ENCODE peak calls at places on chromosome 2, in five cellular contexts. O, L, T, N and G are unnamed samples.

GRCh38 chr2:8729939-8730338 is 48.1 kb downstream of the ID2 start:
- DNase-seq in O (no peak), L (no peak), T (peak), N (no peak), G (peak)

GRCh38 chr2:67159929-67160328 is 237.2 kb upstream of the ETAA1 start:
- DNase-seq in O (no peak), L (no peak), T (no peak), N (no peak), G (peak)

GRCh38 chr2:220779918-220780317 is 792.2 kb downstream of the EPHA4 start:
- DNase-seq in O (peak), L (no peak), T (peak), N (no peak), G (peak)

GRCh38 chr2:222802502-222803196 is 58.2 kb upstream of the ACSL3 start:
- DNase-seq in O (no peak), L (no peak), T (no peak), N (no peak), G (no peak)

GRCh38 chr2:234363011-234363487 is 133.8 kb downstream of the ARL4C start:
- DNase-seq in O (peak), L (no peak), T (no peak), N (no peak), G (peak)

GRCh38 chr2:181164699-181165098 is 184.3 kb downstream of the UBE2E3 start:
- DNase-seq in O (no peak), L (no peak), T (no peak), N (no peak), G (no peak)

GRCh38 chr2:231332872-231333500 is 62.5 kb upstream of the B3GNT7 start:
- DNase-seq in O (no peak), L (no peak), T (no peak), N (no peak), G (peak)

GRCh38 chr2:115491394-115491793 is 1049.0 kb downstream of the DPP10 start:
- DNase-seq in O (no peak), L (no peak), T (no peak), N (no peak), G (no peak)

GRCh38 chr2:135064149-135064548 is 12.1 kb downstream of the RAB3GAP1 start:
- DNase-seq in O (no peak), L (no peak), T (no peak), N (no peak), G (no peak)

GRCh38 chr2:215002500-215002899 is 135.9 kb downstream of the ABCA12 start:
- DNase-seq in O (peak), L (no peak), T (peak), N (no peak), G (peak)

GRCh38 chr2:8994386-8994785 is 9.1 kb downstream of the MBOAT2 start:
- DNase-seq in O (peak), L (no peak), T (no peak), N (no peak), G (no peak)

GRCh38 chr2:193502363-193503035 is 1307.8 kb upstream of the TMEFF2 start:
- DNase-seq in O (no peak), L (no peak), T (no peak), N (no peak), G (no peak)

GRCh38 chr2:120224735-120225548 is 1.7 kb upstream of the TMEM185B start:
- DNase-seq in O (no peak), L (no peak), T (no peak), N (no peak), G (no peak)

GRCh38 chr2:23801396-23801795 is 125.5 kb downstream of the ATAD2B start:
- DNase-seq in O (peak), L (no peak), T (peak), N (no peak), G (peak)

GRCh38 chr2:129318581-129319421 is 660.7 kb upstream of the RAB6C start:
- DNase-seq in O (no peak), L (no peak), T (no peak), N (no peak), G (no peak)

GRCh38 chr2:69830045-69830905 is 815 bp downstream of the GMCL1 start:
- DNase-seq in O (peak), L (no peak), T (peak), N (peak), G (peak)

GRCh38 chr2:232229917-232230310 is 148.6 kb upstream of the ALPP start:
- DNase-seq in O (no peak), L (no peak), T (peak), N (no peak), G (peak)

GRCh38 chr2:233822781-233823730 is 31.3 kb downstream of the HJURP start:
- DNase-seq in O (peak), L (no peak), T (no peak), N (no peak), G (no peak)

GRCh38 chr2:44163782-44164181 is 4.9 kb upstream of the PPM1B start:
- DNase-seq in O (no peak), L (no peak), T (no peak), N (no peak), G (no peak)

GRCh38 chr2:39435974-39436591 is 1.0 kb downstream of the MAP4K3 start:
- DNase-seq in O (peak), L (no peak), T (peak), N (no peak), G (peak)

GRCh38 chr2:234203135-234203984 is 152.9 kb downstream of the SPP2 start:
- DNase-seq in O (peak), L (no peak), T (peak), N (no peak), G (peak)

GRCh38 chr2:10269711-10270610 is 32.7 kb upstream of the HPCAL1 start:
- DNase-seq in O (no peak), L (no peak), T (no peak), N (no peak), G (no peak)

GRCh38 chr2:236892721-236893120 is 193.0 kb upstream of the COPS8 start:
- DNase-seq in O (no peak), L (no peak), T (no peak), N (no peak), G (no peak)

GRCh38 chr2:6309415-6310185 is 556.1 kb downstream of the CMPK2 start:
- DNase-seq in O (no peak), L (no peak), T (no peak), N (no peak), G (no peak)

GRCh38 chr2:108316881-108317258 is 28.2 kb downstream of the SULT1C2 start:
- DNase-seq in O (no peak), L (no peak), T (peak), N (no peak), G (no peak)

GRCh38 chr2:136767030-136767429 is 1.7 kb downstream of the THSD7B start:
- DNase-seq in O (no peak), L (no peak), T (no peak), N (no peak), G (no peak)

GRCh38 chr2:136765256-136765735 is at the start of gene THSD7B:
- DNase-seq in O (no peak), L (no peak), T (no peak), N (no peak), G (no peak)

GRCh38 chr2:136764397-136765255 is 719 bp upstream of the THSD7B start:
- DNase-seq in O (no peak), L (no peak), T (no peak), N (no peak), G (no peak)

GRCh38 chr2:136765736-136766323 is 485 bp downstream of the THSD7B start:
- DNase-seq in O (no peak), L (no peak), T (no peak), N (no peak), G (no peak)

DNA sequence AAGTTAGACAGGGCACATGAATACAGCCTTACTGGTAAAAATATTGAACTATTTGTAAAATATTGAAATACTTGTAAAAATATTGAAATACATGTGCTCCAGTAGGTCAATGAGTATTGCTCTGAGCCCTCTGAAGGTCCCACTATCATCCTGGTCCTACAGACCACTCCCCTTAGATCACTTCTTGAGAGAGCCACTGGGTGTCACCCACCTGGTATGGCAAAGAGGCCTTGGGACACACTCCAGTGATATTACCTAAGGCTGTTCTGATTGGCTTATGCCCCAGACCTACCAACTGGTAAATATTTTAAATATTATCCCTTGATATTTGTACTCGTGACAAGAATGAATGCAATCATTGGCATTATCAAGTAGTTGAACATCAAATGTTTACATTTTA is 5.0 kb downstream of the THSD7B start:
- DNase-seq in O (no peak), L (no peak), T (no peak), N (no peak), G (no peak)
- TF ChIP-seq CTCF in O (no peak), L (no peak), T (no peak), N (no peak), G (no peak)

DNA sequence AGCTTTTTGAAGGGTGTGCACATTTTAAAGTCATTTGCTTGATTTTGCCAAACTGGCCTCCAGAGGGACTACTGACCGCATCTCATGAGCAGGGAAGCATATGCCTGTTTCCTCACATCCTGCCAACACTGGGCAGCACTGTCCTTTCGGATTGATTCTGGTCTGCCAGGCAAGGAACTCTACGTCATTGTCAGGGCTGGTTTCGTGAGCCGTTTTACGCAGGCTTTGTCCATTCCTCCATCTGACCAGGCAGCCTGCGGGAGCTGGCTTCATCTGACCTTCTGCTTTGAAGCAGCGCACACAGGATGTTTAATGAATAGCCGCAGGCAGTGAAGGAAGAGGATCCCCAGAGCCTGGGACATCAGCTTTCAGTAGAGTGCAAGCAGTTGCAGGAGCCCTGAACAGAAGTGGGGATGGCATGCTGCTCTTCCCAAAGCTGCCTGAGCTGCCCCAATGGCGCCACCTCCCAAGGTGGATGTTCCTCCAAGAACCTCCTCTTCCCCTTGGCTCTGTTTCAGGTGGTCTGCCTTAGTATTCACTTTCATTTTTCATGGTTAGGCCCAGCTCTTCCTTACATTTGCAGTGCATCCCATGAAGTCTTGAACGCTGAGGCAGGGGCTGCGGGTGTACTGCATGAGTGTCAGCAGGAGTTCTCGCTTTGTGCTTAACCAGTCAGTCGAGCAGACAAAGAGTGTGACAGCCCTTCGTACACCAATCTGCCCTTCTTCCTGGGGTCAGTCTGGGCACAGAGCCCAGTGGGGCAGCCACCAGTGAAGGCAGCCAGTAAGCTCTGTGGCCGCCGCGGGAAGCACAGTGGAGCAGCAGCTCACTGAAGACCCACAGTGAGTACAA is 46.5 kb upstream of the SEMA4C start:
- DNase-seq in O (peak), L (no peak), T (no peak), N (no peak), G (no peak)
- TF ChIP-seq CTCF in O (no peak), L (no peak), T (no peak), N (no peak), G (no peak)

GRCh38 chr2:22110244-22110651 is 986.5 kb downstream of the TDRD15 start:
- DNase-seq in O (no peak), L (no peak), T (no peak), N (no peak), G (no peak)
- TF ChIP-seq CTCF in O (no peak), L (no peak), T (peak), N (no peak), G (no peak)

DNA sequence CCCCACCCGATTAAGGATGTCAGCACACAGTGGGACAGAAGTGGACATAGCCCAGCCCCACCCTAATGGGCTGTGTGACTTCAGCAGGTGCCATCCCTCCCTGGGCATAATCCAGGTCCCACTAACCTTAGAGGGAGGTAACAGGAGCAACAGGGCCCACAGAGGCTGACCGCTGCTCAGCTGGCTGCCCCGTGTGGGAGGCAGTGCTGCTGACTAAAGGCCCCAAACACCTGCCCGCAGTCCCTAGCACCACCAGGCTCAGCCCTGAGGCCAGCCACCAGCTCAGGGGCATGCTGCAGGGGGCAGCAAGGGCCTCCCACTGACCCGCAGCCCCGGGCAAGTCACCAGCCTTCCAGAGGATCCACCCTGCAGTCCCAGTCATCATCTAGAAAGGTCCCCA is 14.6 kb downstream of the BIN1 start:
- DNase-seq in O (no peak), L (no peak), T (no peak), N (no peak), G (no peak)
- TF ChIP-seq CTCF in O (no peak), L (no peak), T (no peak), N (no peak), G (no peak)

DNA sequence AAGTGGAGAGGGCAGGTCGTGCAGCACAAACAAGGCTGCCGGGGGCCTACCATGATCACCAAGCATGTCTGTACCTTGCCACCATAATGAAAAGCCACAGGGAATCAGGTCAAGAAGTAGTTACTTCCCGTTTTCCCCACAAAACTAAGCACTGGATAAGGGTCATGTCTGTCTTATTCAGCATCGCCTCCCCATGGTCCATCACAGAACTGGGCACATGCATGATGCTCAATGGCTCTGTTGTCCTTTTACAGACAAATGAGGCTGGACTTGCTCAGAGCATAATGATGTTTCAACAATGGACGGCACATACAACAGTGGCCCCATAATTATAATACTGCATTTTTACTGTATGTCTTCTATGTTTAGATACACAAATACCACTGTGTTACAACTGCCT is 27.5 kb downstream of the REEP1 start:
- DNase-seq in O (no peak), L (no peak), T (no peak), N (no peak), G (no peak)
- TF ChIP-seq CTCF in O (no peak), L (no peak), T (no peak), N (no peak), G (no peak)

GRCh38 chr2:111692311-111692710 is 191.7 kb downstream of the ANAPC1 start:
- DNase-seq in O (no peak), L (no peak), T (no peak), N (no peak), G (no peak)
- TF ChIP-seq CTCF in O (no peak), L (no peak), T (no peak), N (no peak), G (no peak)

DNA sequence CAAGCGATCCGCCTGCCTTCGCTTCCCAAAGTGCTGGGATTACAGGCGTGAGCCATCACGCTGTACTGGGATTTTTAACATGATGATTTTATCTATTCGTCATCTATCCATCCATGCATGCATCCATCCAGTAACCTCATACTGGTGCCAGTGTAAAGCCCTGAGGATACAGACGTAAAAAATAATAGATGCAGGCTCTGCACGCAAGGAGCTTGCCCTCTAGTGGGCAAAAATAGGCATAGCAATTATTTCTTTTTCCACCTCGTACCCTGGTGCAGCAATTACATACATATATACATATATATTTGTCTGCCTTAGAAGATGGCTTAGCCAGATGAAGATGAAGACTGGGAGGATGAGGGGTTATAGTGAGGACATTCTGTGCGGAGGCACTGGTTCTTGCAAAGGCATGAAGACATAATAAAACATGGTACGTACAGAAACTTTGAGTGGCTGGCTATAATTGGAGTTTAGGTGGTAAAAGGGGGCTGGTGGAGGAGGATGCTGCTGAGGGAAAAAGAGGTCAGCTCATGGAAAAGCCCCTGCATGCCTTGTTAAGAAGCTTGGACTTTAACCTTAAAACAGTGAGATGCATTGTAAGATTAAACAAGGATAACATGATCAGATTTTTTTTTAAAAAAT is 19.6 kb upstream of the RPIA start:
- DNase-seq in O (peak), L (no peak), T (peak), N (no peak), G (peak)
- TF ChIP-seq CTCF in O (peak), L (peak), T (peak), N (peak), G (peak)

GRCh38 chr2:224611938-224612337 is 26.8 kb upstream of the CUL3 start:
- DNase-seq in O (no peak), L (no peak), T (no peak), N (no peak), G (no peak)
- TF ChIP-seq CTCF in O (no peak), L (no peak), T (no peak), N (no peak), G (no peak)